ENCODE peak calls at places on chromosomes 16 and 17, in eight cellular contexts. S, U, P, O, W, A, X and R are unnamed samples.

GRCh38 chr17:45282683-45283644 is 21.1 kb upstream of the SPATA32 start:
- DNase-seq in S (peak), U (no peak), P (peak), O (no peak), W (no peak), A (no peak), X (peak), R (no peak)

GRCh38 chr17:18191071-18191667 is 7.5 kb downstream of the ALKBH5 start:
- DNase-seq in S (no peak), U (no peak), P (no peak), O (no peak), W (no peak), A (no peak), X (peak), R (no peak)

GRCh38 chr17:82316651-82317393 is 586 bp downstream of the CD7 start:
- DNase-seq in S (no peak), U (no peak), P (no peak), O (no peak), W (no peak), A (no peak), X (no peak), R (no peak)

GRCh38 chr17:282000-282911 is 70.4 kb downstream of the RPH3AL start:
- DNase-seq in S (peak), U (no peak), P (no peak), O (no peak), W (no peak), A (no peak), X (peak), R (no peak)

GRCh38 chr16:86668136-86668535 is 89.8 kb downstream of the FOXL1 start:
- DNase-seq in S (no peak), U (no peak), P (peak), O (no peak), W (no peak), A (no peak), X (no peak), R (no peak)

GRCh38 chr17:45170280-45170975 is 8.8 kb downstream of the HEXIM2 start:
- DNase-seq in S (no peak), U (no peak), P (no peak), O (no peak), W (no peak), A (no peak), X (no peak), R (no peak)

GRCh38 chr17:64519601-64520000 is 12.8 kb downstream of the CEP95 start:
- DNase-seq in S (no peak), U (no peak), P (no peak), O (no peak), W (no peak), A (no peak), X (no peak), R (no peak)

GRCh38 chr17:181213-182163 is at the start of gene DOC2B:
- DNase-seq in S (no peak), U (no peak), P (peak), O (peak), W (peak), A (no peak), X (peak), R (no peak)

GRCh38 chr17:73030995-73031394 is 61.5 kb downstream of the SLC39A11 start:
- DNase-seq in S (no peak), U (no peak), P (no peak), O (no peak), W (no peak), A (no peak), X (no peak), R (no peak)

GRCh38 chr16:85315871-85316270 is 203.6 kb upstream of the CIBAR2 start:
- DNase-seq in S (no peak), U (no peak), P (no peak), O (no peak), W (no peak), A (no peak), X (no peak), R (no peak)
- TF ChIP-seq POLR2A in S (no peak), U (no peak), P (no peak), O (no peak), W (no peak), A (no peak), X (no peak), R (no peak)

GRCh38 chr16:4382795-4383357 is 11.2 kb downstream of the VASN start:
- DNase-seq in S (no peak), U (no peak), P (no peak), O (no peak), W (no peak), A (no peak), X (peak), R (no peak)

GRCh38 chr16:4381935-4382794 is 10.5 kb downstream of the VASN start:
- DNase-seq in S (no peak), U (no peak), P (no peak), O (no peak), W (no peak), A (no peak), X (peak), R (no peak)

GRCh38 chr16:4385066-4385788 is 13.6 kb downstream of the VASN start:
- DNase-seq in S (no peak), U (no peak), P (no peak), O (no peak), W (no peak), A (no peak), X (peak), R (no peak)

GRCh38 chr16:4384497-4384896 is 12.8 kb downstream of the VASN start:
- DNase-seq in S (no peak), U (no peak), P (peak), O (no peak), W (no peak), A (peak), X (peak), R (no peak)

DNA sequence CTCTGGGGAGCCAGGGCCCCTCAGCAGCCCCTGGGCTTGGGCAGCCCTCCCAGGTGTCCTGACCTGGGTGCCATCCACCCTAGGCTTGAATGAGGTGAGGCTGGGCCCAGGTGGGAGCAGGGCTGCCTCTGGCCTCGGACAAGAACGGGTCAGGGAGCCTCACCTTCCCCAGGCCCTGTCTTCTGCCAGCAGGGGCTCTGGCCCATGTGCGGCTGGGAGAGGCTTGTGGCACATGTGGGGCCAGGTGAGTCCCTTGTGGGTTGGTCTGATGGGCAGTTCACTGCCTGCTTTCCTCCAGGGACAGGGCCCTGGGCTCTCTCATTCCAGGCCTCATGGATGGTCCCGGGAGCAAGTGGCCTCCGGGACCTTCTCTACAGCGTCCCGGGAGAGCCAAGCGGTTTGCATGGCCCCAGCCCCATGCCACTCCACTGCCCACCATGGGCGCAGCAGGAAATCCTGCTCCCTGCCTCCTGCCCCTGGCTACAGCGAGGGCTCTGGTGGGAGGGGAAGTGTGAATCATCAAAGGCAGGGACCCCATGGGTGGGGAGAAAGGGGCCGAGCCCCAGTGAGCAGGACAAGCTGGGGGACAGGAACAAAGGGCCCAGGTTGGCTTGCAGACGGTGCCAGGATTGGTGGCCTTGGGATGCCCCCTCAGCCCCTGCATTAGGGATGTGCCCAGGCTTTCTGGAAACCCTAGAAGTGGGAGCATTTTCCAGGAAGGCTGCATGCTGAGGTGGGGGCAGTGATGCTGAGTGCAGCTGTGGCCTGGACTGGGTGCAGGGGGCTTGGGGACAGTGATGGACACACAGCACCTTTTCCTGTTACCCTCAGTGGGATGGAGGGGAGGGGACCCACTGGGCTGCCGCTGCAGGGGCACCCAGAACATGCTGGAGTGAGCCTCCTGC is 12.2 kb downstream of the VASN start:
- DNase-seq in S (no peak), U (no peak), P (no peak), O (no peak), W (no peak), A (no peak), X (peak), R (no peak)
- TF ChIP-seq POLR2A in S (no peak), U (no peak), P (peak), O (no peak), W (no peak), A (no peak), X (no peak), R (no peak)

GRCh38 chr17:80826955-80827645 is 164.5 kb upstream of the CHMP6 start:
- DNase-seq in S (no peak), U (no peak), P (peak), O (peak), W (no peak), A (peak), X (no peak), R (peak)
- TF ChIP-seq POLR2A in S (no peak), U (no peak), P (peak), O (no peak), W (no peak), A (no peak), X (no peak), R (peak)

GRCh38 chr17:1878419-1879121 is 48.8 kb downstream of the RPA1 start:
- DNase-seq in S (no peak), U (no peak), P (no peak), O (no peak), W (no peak), A (no peak), X (no peak), R (peak)
- TF ChIP-seq POLR2A in S (no peak), U (no peak), P (no peak), O (no peak), W (no peak), A (no peak), X (no peak), R (no peak)